ENCODE peak calls at places on chromosome 18, in five cellular contexts. Q is kidney epithelial cell, V is lower lobe of right lung, Y is upper lobe of left lung, W is HepG2. E is an unnamed sample.

GRCh38 chr18:77002496-77002895 is 130.1 kb downstream of the MBP start:
- DNase-seq in Q (no peak), V (no peak), Y (no peak), W (peak), E (no peak)

GRCh38 chr18:21277578-21277977 is 35.5 kb downstream of the GREB1L start:
- DNase-seq in Q (no peak), V (no peak), Y (no peak), W (no peak), E (no peak)

GRCh38 chr18:9647496-9648323 is 33.4 kb upstream of the PPP4R1 start:
- DNase-seq in Q (no peak), V (no peak), Y (no peak), W (peak), E (no peak)

GRCh38 chr18:67081866-67082265 is 434.7 kb downstream of the DSEL start:
- DNase-seq in Q (no peak), V (no peak), Y (no peak), W (no peak), E (no peak)

GRCh38 chr18:55783921-55784320 is 195.9 kb upstream of the TCF4 start:
- DNase-seq in Q (no peak), V (no peak), Y (no peak), W (no peak), E (no peak)

GRCh38 chr18:49668583-49669290 is 106.9 kb downstream of the LIPG start:
- DNase-seq in Q (no peak), V (no peak), Y (no peak), W (peak), E (peak)

GRCh38 chr18:7090771-7091170 is 26.8 kb downstream of the LAMA1 start:
- DNase-seq in Q (no peak), V (no peak), Y (no peak), W (no peak), E (no peak)

GRCh38 chr18:79574938-79575525 is 104.6 kb upstream of the CTDP1 start:
- DNase-seq in Q (no peak), V (peak), Y (peak), W (no peak), E (no peak)

GRCh38 chr18:49230331-49230730 is 230.1 kb downstream of the DYM start:
- DNase-seq in Q (no peak), V (no peak), Y (no peak), W (no peak), E (no peak)

GRCh38 chr18:56515522-56515921 is 122.9 kb downstream of the TXNL1 start:
- DNase-seq in Q (no peak), V (no peak), Y (no peak), W (no peak), E (peak)

GRCh38 chr18:3713708-3714107 is 263.7 kb downstream of the TGIF1 start:
- DNase-seq in Q (no peak), V (no peak), Y (no peak), W (no peak), E (no peak)

GRCh38 chr18:70296289-70296688 is 7.4 kb downstream of the SOCS6 start:
- DNase-seq in Q (no peak), V (no peak), Y (no peak), W (peak), E (no peak)

GRCh38 chr18:26777316-26778053 is 88.0 kb downstream of the AQP4 start:
- DNase-seq in Q (no peak), V (no peak), Y (no peak), W (no peak), E (no peak)

GRCh38 chr18:46246101-46246500 is 141.9 kb downstream of the HAUS1 start:
- DNase-seq in Q (no peak), V (no peak), Y (no peak), W (no peak), E (no peak)

GRCh38 chr18:9814431-9814830 is 71.3 kb upstream of the TXNDC2 start:
- DNase-seq in Q (peak), V (no peak), Y (no peak), W (peak), E (peak)

GRCh38 chr18:23587220-23587642 is 925 bp upstream of the NPC1 start:
- DNase-seq in Q (no peak), V (no peak), Y (no peak), W (no peak), E (peak)

GRCh38 chr18:61606759-61607158 is 273.5 kb downstream of the CDH20 start:
- DNase-seq in Q (peak), V (peak), Y (no peak), W (no peak), E (peak)

GRCh38 chr18:23591011-23591410 is 4.7 kb upstream of the NPC1 start:
- DNase-seq in Q (no peak), V (no peak), Y (no peak), W (no peak), E (peak)

GRCh38 chr18:35376393-35376741 is 770 bp downstream of the ZNF396 start:
- DNase-seq in Q (no peak), V (peak), Y (peak), W (no peak), E (no peak)

GRCh38 chr18:35383136-35383535 is 6.0 kb upstream of the ZNF396 start:
- DNase-seq in Q (no peak), V (no peak), Y (no peak), W (no peak), E (no peak)

GRCh38 chr18:35376742-35377695 is at the start of gene ZNF396:
- DNase-seq in Q (peak), V (peak), Y (peak), W (peak), E (peak)

GRCh38 chr18:35379421-35379820 is 2.3 kb upstream of the ZNF396 start:
- DNase-seq in Q (no peak), V (no peak), Y (no peak), W (no peak), E (no peak)

DNA sequence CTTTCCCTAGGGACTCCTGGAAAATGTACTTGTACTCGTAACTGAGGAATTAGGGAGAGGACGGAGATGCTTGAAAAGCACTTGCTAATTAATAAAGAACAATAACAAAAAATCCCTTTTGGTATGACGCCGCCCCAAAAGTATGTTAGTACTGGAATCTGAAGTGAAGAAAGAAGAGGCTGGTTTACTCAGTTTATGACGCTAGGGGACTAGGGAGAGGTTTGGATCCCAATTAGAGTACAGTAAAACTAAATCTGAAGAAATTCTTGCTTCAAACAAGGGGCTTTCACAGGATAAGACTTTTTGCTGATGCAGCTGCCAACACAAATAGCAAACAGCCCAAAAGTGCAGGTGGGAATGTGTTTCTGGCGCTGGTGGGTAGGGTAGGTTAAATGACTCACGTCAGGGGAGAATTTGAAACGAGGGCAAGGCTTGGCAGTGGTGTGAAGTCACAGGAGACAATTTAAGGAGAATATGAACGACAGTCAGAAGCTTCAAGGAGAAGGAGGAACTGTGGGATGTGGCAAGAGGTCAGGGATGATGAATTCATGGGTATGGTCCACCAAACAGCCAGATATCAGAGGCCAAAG is 1.2 kb upstream of the ZNF396 start:
- DNase-seq in Q (no peak), V (no peak), Y (no peak), W (no peak), E (peak)
- TF ChIP-seq CTCF in Q (no peak), V (no peak), Y (no peak), W (no peak), E (no peak)

GRCh38 chr18:58996131-58996632 is 131.5 kb downstream of the ZNF532 start:
- DNase-seq in Q (no peak), V (no peak), Y (no peak), W (no peak), E (peak)
- H3K4me3 ChIP-seq in Q (no peak), V (no peak), Y (no peak), W (no peak), E (no peak)

GRCh38 chr18:32461704-32462272 is 8.9 kb downstream of the GAREM1 start:
- DNase-seq in Q (no peak), V (no peak), Y (no peak), W (no peak), E (peak)
- TF ChIP-seq CTCF in Q (no peak), V (no peak), Y (no peak), W (no peak), E (peak)

GRCh38 chr18:36735130-36735529 is 93.7 kb downstream of the TPGS2 start:
- DNase-seq in Q (no peak), V (no peak), Y (no peak), W (no peak), E (no peak)
- H3K4me3 ChIP-seq in Q (no peak), V (no peak), Y (no peak), W (no peak), E (no peak)

GRCh38 chr18:58452392-58453166 is 176.3 kb downstream of the ALPK2 start:
- DNase-seq in Q (no peak), V (no peak), Y (no peak), W (no peak), E (no peak)
- TF ChIP-seq CTCF in Q (no peak), V (no peak), Y (no peak), W (no peak), E (no peak)

E was measured in fibroblast of mammary gland.